ENCODE peak calls at places on chromosomes 12 and 14, in seven cellular contexts. J, Q, P, G, U, N and D are unnamed samples.

GRCh38 chr12:103269962-103270361 is 225.8 kb downstream of the C12orf42 start:
- DNase-seq in N (no peak), G (no peak), Q (no peak), P (no peak), U (no peak), J (no peak), D (no peak)

GRCh38 chr12:1469063-1469462 is 125.3 kb downstream of the FBXL14 start:
- DNase-seq in U (no peak), G (no peak), P (no peak), N (no peak), J (no peak), Q (peak), D (no peak)

GRCh38 chr14:55333785-55334485 is 62.7 kb downstream of the FBXO34 start:
- DNase-seq in Q (no peak), P (no peak), U (no peak), J (peak), G (no peak), N (no peak), D (no peak)

GRCh38 chr14:74324945-74325361 is 22.2 kb upstream of the ABCD4 start:
- DNase-seq in J (peak), G (peak), P (no peak), N (no peak), U (no peak), Q (no peak), D (peak)

GRCh38 chr12:70005864-70006618 is 181.0 kb downstream of the MYRFL start:
- DNase-seq in G (no peak), J (no peak), Q (no peak), N (no peak), U (no peak), P (no peak), D (no peak)

GRCh38 chr14:90514015-90514398 is 117.2 kb downstream of the CALM1 start:
- DNase-seq in P (no peak), Q (no peak), J (no peak), U (no peak), G (no peak), N (no peak), D (no peak)

GRCh38 chr14:103281496-103282231 is 52.4 kb upstream of the EIF5 start:
- DNase-seq in P (no peak), G (no peak), Q (peak), U (peak), N (no peak), J (peak), D (peak)

GRCh38 chr14:64298773-64299172 is 4.6 kb upstream of the ESR2 start:
- DNase-seq in P (no peak), G (no peak), N (no peak), J (peak), U (no peak), Q (no peak), D (no peak)

GRCh38 chr12:120846721-120847120 is 57.4 kb downstream of the SPPL3 start:
- DNase-seq in N (no peak), Q (no peak), P (no peak), G (no peak), J (no peak), U (no peak), D (no peak)

GRCh38 chr14:54567634-54568561 is 970 bp downstream of the SAMD4A start:
- DNase-seq in Q (peak), N (no peak), J (peak), P (no peak), U (peak), G (no peak), D (peak)

GRCh38 chr12:126601184-126602170 is 1536.2 kb downstream of the AACS start:
- DNase-seq in G (no peak), Q (no peak), U (no peak), J (no peak), N (no peak), P (no peak), D (no peak)

GRCh38 chr14:93318927-93319326 is 13.9 kb downstream of the BTBD7 start:
- DNase-seq in G (no peak), U (no peak), J (no peak), P (no peak), Q (no peak), N (no peak), D (no peak)

GRCh38 chr14:96761066-96761465 is 36.1 kb upstream of the VRK1 start:
- DNase-seq in N (no peak), P (no peak), Q (no peak), U (no peak), G (no peak), J (no peak), D (no peak)

GRCh38 chr14:34797747-34798583 is 77.2 kb downstream of the BAZ1A start:
- DNase-seq in G (no peak), N (no peak), U (no peak), P (no peak), J (no peak), Q (no peak), D (no peak)

GRCh38 chr14:75711796-75712211 is 50.8 kb downstream of the TTLL5 start:
- DNase-seq in P (no peak), G (peak), U (peak), N (no peak), Q (peak), J (peak), D (peak)

GRCh38 chr14:62015945-62016344 is 253.7 kb downstream of the SNAPC1 start:
- DNase-seq in J (peak), N (no peak), P (no peak), U (no peak), Q (no peak), G (no peak), D (no peak)

GRCh38 chr12:3218150-3218845 is 141.1 kb downstream of the TSPAN9 start:
- DNase-seq in J (peak), N (no peak), G (peak), U (peak), Q (peak), P (no peak), D (no peak)

GRCh38 chr12:115101518-115101917 is 417.5 kb upstream of the TBX3 start:
- DNase-seq in Q (no peak), J (no peak), P (no peak), N (no peak), G (no peak), U (no peak), D (no peak)

GRCh38 chr12:48446372-48446771 is 26.0 kb upstream of the ANP32D start:
- DNase-seq in N (no peak), U (no peak), P (no peak), Q (no peak), G (no peak), J (no peak), D (no peak)

GRCh38 chr12:76915381-76916169 is 36.8 kb upstream of the CSRP2 start:
- DNase-seq in U (no peak), N (no peak), Q (no peak), J (no peak), G (peak), P (no peak), D (no peak)

GRCh38 chr12:94174576-94174975 is 26.2 kb downstream of the PLXNC1 start:
- DNase-seq in G (no peak), N (no peak), P (no peak), Q (peak), J (no peak), U (no peak), D (no peak)

GRCh38 chr14:81436296-81437138 is 36.4 kb upstream of the STON2 start:
- DNase-seq in J (no peak), U (peak), P (no peak), N (no peak), G (no peak), Q (peak), D (peak)

GRCh38 chr14:51650721-51651387 is 856 bp upstream of the FRMD6 start:
- DNase-seq in Q (peak), N (no peak), G (no peak), U (no peak), P (no peak), J (peak), D (no peak)

GRCh38 chr14:85214471-85214870 is 315.5 kb upstream of the FLRT2 start:
- DNase-seq in N (no peak), U (no peak), Q (no peak), J (peak), P (no peak), G (no peak), D (no peak)

GRCh38 chr12:62763319-62763718 is 171.6 kb downstream of the PPM1H start:
- DNase-seq in J (no peak), P (no peak), U (no peak), N (no peak), G (no peak), Q (no peak), D (no peak)

GRCh38 chr14:32476532-32476931 is 147.4 kb downstream of the AKAP6 start:
- DNase-seq in N (no peak), U (no peak), J (no peak), G (no peak), Q (no peak), P (no peak), D (no peak)

GRCh38 chr14:95039993-95040348 is 117.4 kb downstream of the DICER1 start:
- DNase-seq in P (no peak), N (no peak), J (no peak), G (no peak), U (no peak), Q (no peak), D (no peak)

GRCh38 chr12:80325167-80325959 is 118.7 kb upstream of the PTPRQ start:
- DNase-seq in G (no peak), N (no peak), Q (no peak), J (no peak), P (no peak), U (no peak), D (no peak)

GRCh38 chr14:89307409-89307808 is 109.6 kb downstream of the FOXN3 start:
- DNase-seq in G (no peak), J (no peak), U (no peak), Q (no peak), P (no peak), N (no peak), D (no peak)

GRCh38 chr12:112638420-112638819 is 153.1 kb upstream of the RPH3A start:
- DNase-seq in P (no peak), Q (no peak), N (no peak), U (no peak), G (no peak), J (no peak), D (no peak)

GRCh38 chr14:22472935-22473854 is 115.8 kb downstream of the DAD1 start:
- DNase-seq in J (peak), P (no peak), G (no peak), Q (no peak), N (no peak), U (peak), D (peak)